ENCODE peak calls at places on chromosomes 2 and 18, in four cellular contexts. Z is CD8-positive, alpha-beta T cell; V is PC-9; X is stomach. U is an unnamed sample.

GRCh38 chr2:219551412-219551811 is 7.6 kb downstream of the TMEM198 start:
- DNase-seq in Z (no peak), V (no peak), X (no peak), U (no peak)

GRCh38 chr2:15313657-15314056 is 247.5 kb downstream of the NBAS start:
- DNase-seq in V (no peak), Z (no peak), X (no peak), U (no peak)

GRCh38 chr2:136920652-136921333 is 155.4 kb downstream of the THSD7B start:
- DNase-seq in V (no peak), Z (no peak), X (no peak), U (no peak)

GRCh38 chr2:42429352-42429751 is 64.4 kb downstream of the KCNG3 start:
- DNase-seq in X (no peak), V (no peak), Z (no peak), U (no peak)

GRCh38 chr2:165536861-165537499 is 67.5 kb downstream of the CSRNP3 start:
- DNase-seq in Z (no peak), V (no peak), X (no peak), U (no peak)

GRCh38 chr2:235263205-235264120 is 230.4 kb upstream of the AGAP1 start:
- DNase-seq in X (peak), Z (no peak), V (peak), U (peak)

GRCh38 chr2:88003074-88003755 is 13.1 kb downstream of the RNU2-63P start:
- DNase-seq in X (no peak), Z (no peak), V (no peak), U (no peak)

GRCh38 chr2:38744399-38744780 is 6.8 kb downstream of the SRSF7 start:
- DNase-seq in Z (no peak), X (no peak), V (no peak), U (no peak)

GRCh38 chr18:10461989-10462388 is 7.6 kb downstream of the APCDD1 start:
- DNase-seq in X (no peak), V (no peak), Z (no peak), U (no peak)

GRCh38 chr18:10462597-10462996 is 8.2 kb downstream of the APCDD1 start:
- DNase-seq in X (no peak), Z (no peak), V (no peak), U (no peak)

GRCh38 chr18:10463741-10464140 is 9.3 kb downstream of the APCDD1 start:
- DNase-seq in V (no peak), X (no peak), Z (no peak), U (no peak)

GRCh38 chr18:10465157-10465990 is 10.9 kb downstream of the APCDD1 start:
- DNase-seq in X (no peak), Z (no peak), V (no peak), U (no peak)

GRCh38 chr18:10463096-10463495 is 8.7 kb downstream of the APCDD1 start:
- DNase-seq in X (no peak), Z (no peak), V (no peak), U (no peak)
- TF ChIP-seq CTCF in X (no peak), Z (no peak), V (no peak), U (no peak)

DNA sequence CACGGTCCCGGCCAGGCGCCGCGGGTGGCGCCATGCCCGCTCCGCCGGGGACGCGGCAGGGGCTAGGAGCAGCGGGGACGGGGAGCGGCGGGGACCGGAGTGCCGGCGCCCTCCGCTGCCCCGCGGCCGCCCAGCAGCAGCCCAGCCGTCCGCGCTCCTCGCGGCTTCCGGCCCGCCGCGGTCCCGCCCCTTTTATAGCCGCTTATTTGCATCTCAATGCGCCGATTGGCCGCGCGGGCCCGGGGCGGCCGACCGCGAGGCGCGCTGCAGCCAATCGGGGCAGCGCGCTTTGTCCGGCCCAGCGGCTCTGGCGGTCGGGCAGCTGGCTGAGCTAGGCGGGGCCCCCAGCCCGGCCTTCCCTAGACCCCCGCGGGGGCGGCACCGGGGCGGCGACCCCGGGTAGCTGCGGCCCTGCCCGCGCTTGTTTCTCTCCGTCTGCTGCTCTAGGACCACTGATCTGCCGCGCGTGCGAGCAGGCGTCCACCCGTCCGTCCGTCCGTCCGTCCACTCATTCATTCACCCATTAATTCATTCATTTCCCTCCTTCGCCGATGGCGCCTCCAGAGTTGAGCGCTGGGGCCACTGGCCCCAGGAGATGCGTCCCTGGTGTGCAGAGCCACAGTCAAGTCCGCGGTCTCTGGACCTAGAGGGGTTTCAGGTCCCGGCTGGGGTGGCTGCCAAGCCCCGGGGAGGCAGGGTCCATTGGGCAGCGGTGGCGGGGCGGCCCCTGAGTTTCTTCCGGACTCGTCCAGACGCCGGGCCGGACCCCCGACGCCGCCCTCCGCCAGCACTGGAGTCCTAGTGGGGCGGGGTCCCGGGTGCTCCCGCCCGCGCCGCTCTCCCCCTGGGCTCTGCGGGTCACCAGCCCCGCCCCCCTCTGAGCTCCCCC is at the start of gene HES6:
- DNase-seq in Z (peak), V (peak), X (peak), U (peak)
- TF ChIP-seq CTCF in Z (no peak), V (no peak), X (no peak), U (no peak)

DNA sequence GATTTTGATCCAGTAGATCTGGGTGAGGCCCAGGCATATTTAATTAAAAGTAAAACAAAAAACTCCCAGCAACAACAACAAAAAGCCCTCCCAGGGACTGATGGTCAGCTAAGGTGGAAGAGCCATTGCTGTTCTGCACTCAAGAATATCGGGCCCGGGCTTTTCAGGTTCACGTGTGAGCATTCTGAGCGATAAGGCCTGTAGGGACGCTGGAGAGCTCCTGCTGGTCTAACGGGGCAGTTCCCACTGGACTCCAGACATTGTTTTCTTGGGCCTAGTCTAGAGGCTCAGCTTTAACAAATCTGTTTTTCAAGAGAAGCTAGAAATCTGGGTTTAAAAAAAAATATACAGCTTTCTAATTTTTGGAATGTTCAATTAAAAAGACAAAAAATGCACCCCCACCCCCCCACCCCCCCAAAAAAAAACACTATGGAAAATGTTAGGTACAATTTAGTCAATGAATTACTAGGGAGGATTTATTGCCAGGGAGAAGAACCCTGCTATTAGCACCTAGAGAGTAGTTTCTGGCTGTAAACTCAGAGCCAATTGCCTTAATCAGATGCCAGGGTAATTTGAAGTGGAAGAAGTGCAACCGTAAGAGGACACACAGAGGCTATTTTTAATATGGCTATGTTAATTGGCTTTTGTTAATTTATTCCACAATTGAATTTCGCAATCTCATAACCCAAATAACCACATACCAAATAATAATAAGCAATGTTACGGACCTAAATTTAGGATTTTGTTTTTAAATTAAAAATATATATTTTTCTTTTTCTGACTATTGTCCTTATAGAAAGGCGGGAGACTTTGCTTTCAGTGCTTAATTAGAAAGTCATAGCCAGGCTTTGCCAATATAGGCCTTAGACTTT is 78.9 kb downstream of the MAP4K4 start:
- DNase-seq in Z (no peak), V (no peak), X (no peak), U (no peak)
- TF ChIP-seq CTCF in Z (no peak), V (no peak), X (no peak), U (no peak)

DNA sequence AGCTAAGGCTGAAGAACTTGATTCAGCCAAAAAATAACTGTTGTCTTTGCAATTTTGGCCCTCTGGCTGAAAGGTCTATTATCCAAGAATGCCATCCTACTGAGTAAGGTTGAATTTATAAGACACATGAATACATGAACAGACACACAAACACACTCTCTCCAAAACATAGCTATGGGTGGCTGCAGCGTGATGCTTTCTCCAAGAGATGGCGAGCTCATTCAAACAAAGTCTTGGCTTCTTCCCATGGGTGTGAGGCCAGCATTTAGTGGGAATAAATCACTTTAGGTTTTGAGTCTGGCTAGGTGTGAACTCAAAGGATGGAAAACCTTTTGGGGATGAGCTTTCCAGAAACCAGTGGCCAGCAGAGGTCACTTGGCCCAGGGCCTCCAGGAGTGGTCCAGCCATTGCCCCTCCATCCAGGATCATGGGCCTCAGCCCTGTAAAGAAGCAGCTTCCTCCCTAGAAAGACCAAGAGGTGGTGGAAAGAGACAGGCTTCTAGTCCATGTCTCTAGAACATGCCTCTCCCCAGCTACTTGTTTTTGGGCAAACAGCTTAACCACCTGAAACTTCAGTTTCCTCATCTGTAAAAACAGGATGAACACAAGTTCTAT is 11.0 kb upstream of the OSR1 start:
- DNase-seq in X (no peak), V (no peak), Z (no peak), U (no peak)
- TF ChIP-seq CTCF in X (no peak), V (peak), Z (no peak), U (no peak)

GRCh38 chr18:45122510-45122909 is 441.8 kb downstream of the SETBP1 start:
- DNase-seq in X (no peak), Z (no peak), V (no peak), U (no peak)
- TF ChIP-seq CTCF in X (no peak), Z (no peak), V (no peak), U (no peak)

DNA sequence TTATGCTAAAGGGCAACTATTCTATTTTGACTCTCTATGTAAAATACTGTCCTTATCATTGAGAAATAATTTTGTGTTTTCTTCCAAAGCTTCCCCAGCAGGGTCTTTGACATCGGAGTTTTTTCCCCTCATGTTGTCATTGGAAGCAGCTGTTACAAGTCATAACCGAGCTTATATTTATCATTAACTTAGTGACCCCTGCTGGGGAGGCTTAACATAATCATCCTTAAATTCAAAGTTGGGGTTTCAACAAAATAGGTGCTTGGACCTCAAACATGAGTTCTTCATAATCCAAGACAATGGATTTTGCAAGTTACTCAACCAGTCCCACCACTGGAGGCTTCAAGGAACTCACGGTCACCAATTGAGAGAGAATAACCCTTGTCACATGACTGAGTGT is 330.9 kb downstream of the DCC start:
- DNase-seq in Z (no peak), X (no peak), V (no peak), U (no peak)
- TF ChIP-seq CTCF in Z (no peak), X (no peak), V (peak), U (peak)

DNA sequence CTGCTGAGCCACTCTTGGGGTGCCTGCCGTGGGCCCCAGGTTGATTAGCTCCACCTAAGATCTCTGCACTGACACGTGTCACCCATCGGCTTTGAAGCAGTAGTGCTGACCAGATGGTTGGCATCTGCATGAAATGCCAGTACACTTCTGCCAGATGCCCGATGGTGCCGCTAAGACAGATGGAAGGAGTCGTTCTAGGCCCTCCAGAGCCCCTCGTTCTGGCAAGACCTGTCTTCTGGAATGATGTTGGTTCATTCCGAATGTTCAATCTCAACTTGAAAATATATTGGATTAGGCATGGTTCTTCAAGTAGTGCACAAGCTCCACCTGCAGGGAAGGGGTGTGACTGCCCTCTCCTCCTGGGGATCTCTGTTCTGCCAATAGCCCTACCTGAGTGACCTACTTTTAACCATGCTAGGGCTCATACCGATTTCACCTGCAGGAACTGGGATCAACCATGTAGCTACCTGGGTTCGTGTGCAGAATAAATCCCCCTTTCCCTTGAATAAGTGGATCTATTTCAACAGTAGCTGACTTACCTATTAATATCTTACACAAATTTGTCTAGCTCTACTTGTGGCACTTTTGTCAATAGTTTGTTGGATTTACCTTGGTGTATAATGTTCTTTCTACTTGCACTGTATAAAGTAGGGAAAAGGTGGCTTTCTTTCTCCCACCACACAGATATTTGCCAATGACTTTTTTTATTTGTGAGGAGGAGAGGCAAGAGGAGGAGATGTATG is 342.6 kb downstream of the CTNNA2 start:
- DNase-seq in X (peak), Z (no peak), V (no peak), U (no peak)
- TF ChIP-seq CTCF in X (peak), Z (no peak), V (no peak), U (peak)

U was measured in upper lobe of right lung.